ENCODE peak calls at places on chromosome 9, in nine cellular contexts. D is CD4-positive, alpha-beta T cell; O is A549; S is kidney; X is WTC11; Z is BE2C; V is epithelial cell of proximal tubule; N is kidney epithelial cell; M is HFFc6. L is an unnamed sample.

GRCh38 chr9:5569357-5569756 is 59.0 kb downstream of the PDCD1LG2 start:
- DNase-seq in D (no peak), O (no peak), S (no peak), X (no peak), Z (no peak), V (no peak), N (no peak), M (no peak), L (no peak)

GRCh38 chr9:136060671-136061371 is 34.3 kb downstream of the NACC2 start:
- DNase-seq in D (no peak), O (no peak), S (peak), X (peak), Z (no peak), V (no peak), N (no peak), M (no peak), L (no peak)

GRCh38 chr9:112711050-112711689 is 6.7 kb downstream of the INIP start:
- DNase-seq in D (no peak), O (peak), S (no peak), X (no peak), Z (peak), V (no peak), N (no peak), M (peak), L (peak)

GRCh38 chr9:38347946-38348345 is 44.6 kb upstream of the ALDH1B1 start:
- DNase-seq in D (no peak), O (no peak), S (no peak), X (no peak), Z (no peak), V (no peak), N (no peak), M (no peak), L (no peak)

GRCh38 chr9:135814421-135814820 is 92.9 kb downstream of the CAMSAP1 start:
- DNase-seq in D (no peak), O (no peak), S (no peak), X (no peak), Z (no peak), V (no peak), N (no peak), M (no peak), L (no peak)

GRCh38 chr9:23702311-23702922 is 123.6 kb downstream of the ELAVL2 start:
- DNase-seq in D (no peak), O (no peak), S (no peak), X (no peak), Z (no peak), V (no peak), N (no peak), M (no peak), L (peak)

GRCh38 chr9:122816163-122816867 is 12.1 kb downstream of the PDCL start:
- DNase-seq in D (peak), O (no peak), S (no peak), X (no peak), Z (peak), V (no peak), N (no peak), M (no peak), L (peak)

GRCh38 chr9:124257070-124257864 is 482 bp upstream of the NEK6 start:
- DNase-seq in D (no peak), O (no peak), S (peak), X (no peak), Z (no peak), V (no peak), N (no peak), M (no peak), L (peak)

GRCh38 chr9:127053057-127053821 is 69.2 kb downstream of the ANGPTL2 start:
- DNase-seq in D (no peak), O (no peak), S (peak), X (no peak), Z (no peak), V (no peak), N (no peak), M (no peak), L (no peak)

GRCh38 chr9:19028835-19029451 is 4.1 kb downstream of the SAXO1 start:
- DNase-seq in D (no peak), O (peak), S (no peak), X (no peak), Z (peak), V (no peak), N (no peak), M (peak), L (peak)

GRCh38 chr9:2465921-2466460 is 155.6 kb upstream of the VLDLR start:
- DNase-seq in D (no peak), O (peak), S (no peak), X (no peak), Z (no peak), V (peak), N (no peak), M (no peak), L (no peak)

GRCh38 chr9:35660966-35661413 is 2.9 kb downstream of the CCDC107 start:
- DNase-seq in D (no peak), O (peak), S (no peak), X (no peak), Z (no peak), V (no peak), N (no peak), M (no peak), L (peak)

GRCh38 chr9:134005381-134005780 is 13.3 kb upstream of the VAV2 start:
- DNase-seq in D (no peak), O (no peak), S (peak), X (no peak), Z (no peak), V (no peak), N (no peak), M (no peak), L (no peak)

GRCh38 chr9:113853333-113853732 is 22.8 kb upstream of the ZNF618 start:
- DNase-seq in D (no peak), O (peak), S (no peak), X (peak), Z (no peak), V (no peak), N (no peak), M (no peak), L (no peak)

GRCh38 chr9:81562221-81563019 is 126.9 kb downstream of the TLE1 start:
- DNase-seq in D (no peak), O (peak), S (peak), X (no peak), Z (no peak), V (peak), N (peak), M (peak), L (peak)

GRCh38 chr9:114372971-114373591 is 14.7 kb downstream of the AKNA start:
- DNase-seq in D (peak), O (no peak), S (peak), X (no peak), Z (no peak), V (no peak), N (no peak), M (no peak), L (no peak)

GRCh38 chr9:36479086-36479485 is 79.0 kb upstream of the RNF38 start:
- DNase-seq in D (no peak), O (no peak), S (no peak), X (no peak), Z (no peak), V (no peak), N (no peak), M (no peak), L (no peak)

GRCh38 chr9:108083160-108083559 is 593.6 kb upstream of the KLF4 start:
- DNase-seq in D (no peak), O (no peak), S (no peak), X (no peak), Z (peak), V (no peak), N (no peak), M (no peak), L (no peak)

GRCh38 chr9:88968799-88969198 is 22.5 kb upstream of the S1PR3 start:
- DNase-seq in D (no peak), O (no peak), S (no peak), X (no peak), Z (no peak), V (no peak), N (no peak), M (no peak), L (no peak)

GRCh38 chr9:346114-346513 is 131.4 kb downstream of the DOCK8 start:
- DNase-seq in D (no peak), O (no peak), S (no peak), X (no peak), Z (no peak), V (no peak), N (no peak), M (no peak), L (no peak)

GRCh38 chr9:72489986-72490385 is 31.4 kb upstream of the TMC1 start:
- DNase-seq in D (no peak), O (no peak), S (no peak), X (no peak), Z (no peak), V (no peak), N (no peak), M (no peak), L (no peak)

GRCh38 chr9:79570449-79571308 is 1.1 kb upstream of the TLE4 start:
- DNase-seq in D (peak), O (peak), S (peak), X (peak), Z (peak), V (no peak), N (no peak), M (peak), L (peak)

GRCh38 chr9:15641301-15641700 is 88.5 kb downstream of the CCDC171 start:
- DNase-seq in D (no peak), O (no peak), S (no peak), X (no peak), Z (no peak), V (no peak), N (no peak), M (no peak), L (no peak)

GRCh38 chr9:105908069-105908468 is 213.7 kb downstream of the TMEM38B start:
- DNase-seq in D (no peak), O (no peak), S (no peak), X (no peak), Z (no peak), V (no peak), N (no peak), M (no peak), L (no peak)

GRCh38 chr9:133367221-133367620 is 8.6 kb downstream of the SURF4 start:
- DNase-seq in D (no peak), O (no peak), S (no peak), X (no peak), Z (no peak), V (no peak), N (no peak), M (no peak), L (no peak)

GRCh38 chr9:129779560-129780190 is 23.3 kb upstream of the TOR1B start:
- DNase-seq in D (no peak), O (no peak), S (no peak), X (no peak), Z (no peak), V (no peak), N (no peak), M (no peak), L (no peak)

GRCh38 chr9:103068666-103069207 is 73.6 kb downstream of the CYLC2 start:
- DNase-seq in D (no peak), O (no peak), S (no peak), X (no peak), Z (no peak), V (no peak), N (no peak), M (no peak), L (no peak)

GRCh38 chr9:98045234-98046160 is 11.0 kb upstream of the NANS start:
- DNase-seq in D (peak), O (peak), S (no peak), X (no peak), Z (no peak), V (no peak), N (no peak), M (no peak), L (no peak)

GRCh38 chr9:72574156-72574810 is 52.9 kb downstream of the TMC1 start:
- DNase-seq in D (no peak), O (no peak), S (no peak), X (no peak), Z (no peak), V (no peak), N (no peak), M (no peak), L (no peak)

GRCh38 chr9:134689320-134690181 is 47.9 kb downstream of the COL5A1 start:
- DNase-seq in D (no peak), O (peak), S (peak), X (peak), Z (peak), V (no peak), N (no peak), M (peak), L (peak)

GRCh38 chr9:6780690-6781089 is 22.9 kb downstream of the KDM4C start:
- DNase-seq in D (no peak), O (no peak), S (no peak), X (no peak), Z (no peak), V (no peak), N (no peak), M (no peak), L (no peak)

GRCh38 chr9:84697494-84698114 is 28.1 kb downstream of the NTRK2 start:
- DNase-seq in D (no peak), O (peak), S (peak), X (peak), Z (peak), V (no peak), N (no peak), M (peak), L (peak)
- TF ChIP-seq CTCF in D (no peak), O (peak), S (peak), X (peak), Z (peak), V (peak), N (peak), M (peak), L (peak)

DNA sequence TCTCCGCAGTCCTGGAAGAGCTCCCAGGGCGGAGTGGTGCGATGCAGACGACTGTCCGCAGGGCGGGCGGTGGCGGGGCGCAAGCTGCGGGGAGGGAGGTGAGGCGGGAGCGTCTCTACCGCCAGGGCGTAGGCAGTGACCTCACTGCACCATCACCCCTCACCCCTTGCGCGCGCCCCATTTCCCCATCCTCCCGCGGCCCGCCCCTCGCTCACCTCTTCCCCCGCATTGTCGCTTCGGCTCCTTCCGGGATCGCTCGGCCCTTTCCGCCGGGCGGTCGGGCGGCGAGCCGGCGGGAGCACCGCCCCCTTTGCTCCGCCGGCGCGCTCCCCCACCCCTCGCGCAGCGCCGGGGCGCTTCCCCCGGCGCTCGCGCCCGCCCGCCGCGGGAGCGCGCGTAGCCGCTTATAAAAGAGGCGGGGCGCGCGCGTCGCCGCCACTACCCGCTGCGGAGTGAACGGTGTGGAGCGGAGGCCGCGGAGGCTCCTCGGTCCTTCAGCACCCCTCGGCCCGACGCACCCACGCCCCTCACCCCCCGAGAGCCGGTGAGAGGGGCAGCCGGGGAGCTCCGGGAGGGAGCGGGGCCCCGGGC is at the start of gene SPTAN1:
- DNase-seq in D (peak), O (peak), S (peak), X (peak), Z (peak), V (no peak), N (no peak), M (peak), L (peak)
- TF ChIP-seq CTCF in D (no peak), O (no peak), S (no peak), X (no peak), Z (no peak), V (peak), N (no peak), M (no peak), L (no peak)

DNA sequence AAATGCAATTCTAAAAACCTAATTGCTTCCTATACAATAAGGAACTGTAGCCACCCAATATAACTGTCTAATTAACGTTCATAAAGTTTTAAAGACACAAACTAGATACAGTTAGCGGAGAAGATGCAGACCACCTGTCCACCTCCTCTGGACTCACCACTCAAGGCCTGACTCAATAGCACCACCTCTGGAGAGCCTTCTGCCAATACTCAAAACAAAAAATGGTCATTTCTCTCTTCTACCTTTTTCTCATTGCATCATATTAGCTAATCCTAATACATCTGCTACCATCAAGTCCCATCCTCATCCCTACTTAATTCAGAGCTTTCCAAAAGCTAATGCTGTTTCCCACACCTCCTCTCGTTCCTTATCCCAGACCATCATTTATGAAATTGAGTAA is 159.9 kb downstream of the MLLT3 start:
- DNase-seq in D (no peak), O (no peak), S (no peak), X (no peak), Z (no peak), V (no peak), N (no peak), M (no peak), L (no peak)
- TF ChIP-seq CTCF in D (no peak), O (no peak), S (no peak), X (no peak), Z (peak), V (peak), N (peak), M (peak), L (peak)

GRCh38 chr9:94563548-94563947 is 8.7 kb downstream of the PCAT7 start:
- DNase-seq in D (no peak), O (no peak), S (no peak), X (no peak), Z (no peak), V (no peak), N (no peak), M (no peak), L (no peak)
- TF ChIP-seq CTCF in D (no peak), O (no peak), S (no peak), X (no peak), Z (no peak), V (no peak), N (no peak), M (no peak), L (no peak)

DNA sequence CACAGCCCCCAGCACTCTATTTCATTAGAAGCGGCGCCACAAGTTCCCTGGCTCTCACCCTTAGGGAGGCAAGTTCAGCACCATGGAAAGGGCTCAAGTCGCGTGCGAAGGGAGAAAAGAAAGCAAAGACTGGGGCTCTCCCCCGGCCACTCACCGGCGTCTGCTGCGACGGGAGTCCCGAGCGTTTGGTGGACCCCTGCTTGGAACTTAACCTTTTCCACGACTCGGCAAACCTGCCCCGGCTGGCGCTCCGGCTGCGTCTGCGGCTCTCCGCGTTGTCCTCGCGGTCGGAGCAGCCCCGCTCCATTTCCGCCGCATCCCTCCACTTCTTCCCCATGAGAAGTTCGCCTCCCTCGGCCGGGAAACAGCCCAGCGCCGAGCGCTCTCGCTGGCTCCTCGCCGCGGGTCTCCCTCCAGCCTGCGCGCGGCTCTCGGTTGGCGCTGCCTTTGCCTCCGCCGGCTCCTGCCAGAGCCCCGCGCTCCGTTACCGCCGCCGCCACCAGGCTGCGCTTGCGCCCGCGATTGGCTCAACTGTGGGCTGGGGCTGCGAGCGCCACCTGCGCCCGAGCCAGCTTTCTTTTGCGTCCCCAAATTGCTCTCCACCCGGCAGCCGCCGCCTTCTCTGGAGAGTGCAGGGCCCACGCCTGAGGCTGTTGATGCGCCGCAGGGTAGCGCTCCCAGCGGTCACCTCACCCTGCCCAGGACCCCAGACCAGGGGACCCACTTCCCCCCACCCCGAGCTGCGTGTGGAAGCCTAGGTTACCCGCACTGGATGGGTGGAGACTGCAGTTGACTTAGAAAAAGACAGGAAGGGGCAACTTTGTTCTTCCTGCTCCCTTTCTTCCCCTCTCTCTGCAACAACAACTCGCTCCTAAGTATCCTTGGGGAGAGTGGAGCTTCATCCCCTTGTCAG is 321.6 kb downstream of the CEMIP2 start:
- DNase-seq in D (no peak), O (peak), S (peak), X (peak), Z (peak), V (peak), N (peak), M (peak), L (peak)
- TF ChIP-seq CTCF in D (no peak), O (peak), S (no peak), X (no peak), Z (peak), V (peak), N (peak), M (peak), L (no peak)

GRCh38 chr9:121359358-121360294 is 10.4 kb downstream of the STOM start:
- DNase-seq in D (no peak), O (no peak), S (no peak), X (no peak), Z (no peak), V (no peak), N (no peak), M (peak), L (peak)
- TF ChIP-seq CTCF in D (no peak), O (no peak), S (no peak), X (no peak), Z (no peak), V (no peak), N (no peak), M (no peak), L (no peak)

L was measured in astrocyte of the spinal cord.